ENCODE peak calls at places on chromosomes 16 and 17, in eight cellular contexts. One of them, this sample, is unnamed.
A peak's percentile ranks its signal among the peaks of the same experiment; 100 is the strongest.

GRCh38 chr17:4679652-4680051 is 24.3 kb downstream of the PELP1 start:
- DNase-seq in CD8-positive, alpha-beta T cell: no peak
- DNase-seq in Peyer's patch: no peak
- DNase-seq in prostate gland: no peak
- DNase-seq in WTC11: no peak
- DNase-seq in glutamatergic neuron: no peak
- DNase-seq in adrenal gland: peak; percentile 29
- DNase-seq in AG04450: peak; percentile 8
- DNase-seq in this sample: no peak

GRCh38 chr16:72072514-72073342 is 9.7 kb downstream of the HPR start:
- DNase-seq in CD8-positive, alpha-beta T cell: no peak
- DNase-seq in Peyer's patch: no peak
- DNase-seq in prostate gland: no peak
- DNase-seq in WTC11: no peak
- DNase-seq in glutamatergic neuron: no peak
- DNase-seq in adrenal gland: peak; percentile 12
- DNase-seq in AG04450: no peak
- DNase-seq in this sample: no peak

GRCh38 chr16:588639-588888 is 1.3 kb upstream of the RAB40C start:
- DNase-seq in CD8-positive, alpha-beta T cell: peak; percentile 44
- DNase-seq in Peyer's patch: peak; percentile 76
- DNase-seq in prostate gland: no peak
- DNase-seq in WTC11: peak; percentile 60
- DNase-seq in glutamatergic neuron: peak; percentile 65
- DNase-seq in adrenal gland: peak; percentile 74
- DNase-seq in AG04450: peak; percentile 23
- DNase-seq in this sample: no peak

GRCh38 chr16:26391833-26392232 is 674.9 kb upstream of the C16orf82 start:
- DNase-seq in CD8-positive, alpha-beta T cell: no peak
- DNase-seq in Peyer's patch: no peak
- DNase-seq in prostate gland: no peak
- DNase-seq in WTC11: no peak
- DNase-seq in glutamatergic neuron: no peak
- DNase-seq in adrenal gland: no peak
- DNase-seq in AG04450: no peak
- DNase-seq in this sample: no peak

GRCh38 chr17:17079761-17080160 is 37.5 kb downstream of the MPRIP start:
- DNase-seq in CD8-positive, alpha-beta T cell: no peak
- DNase-seq in Peyer's patch: peak; percentile 27
- DNase-seq in prostate gland: no peak
- DNase-seq in WTC11: no peak
- DNase-seq in glutamatergic neuron: peak; percentile 12
- DNase-seq in adrenal gland: no peak
- DNase-seq in AG04450: no peak
- DNase-seq in this sample: peak; percentile 43

GRCh38 chr16:84933774-84934571 is 77.4 kb downstream of the ZDHHC7 start:
- DNase-seq in CD8-positive, alpha-beta T cell: no peak
- DNase-seq in Peyer's patch: no peak
- DNase-seq in prostate gland: no peak
- DNase-seq in WTC11: no peak
- DNase-seq in glutamatergic neuron: no peak
- DNase-seq in adrenal gland: peak; percentile 93
- DNase-seq in AG04450: no peak
- DNase-seq in this sample: no peak

GRCh38 chr16:2019500-2019899 is at the start of gene NPW:
- DNase-seq in CD8-positive, alpha-beta T cell: no peak
- DNase-seq in Peyer's patch: no peak
- DNase-seq in prostate gland: no peak
- DNase-seq in WTC11: peak; percentile 70
- DNase-seq in glutamatergic neuron: peak; percentile 39
- DNase-seq in adrenal gland: no peak
- DNase-seq in AG04450: no peak
- DNase-seq in this sample: no peak

GRCh38 chr17:51430581-51430980 is 170.2 kb downstream of the UTP18 start:
- DNase-seq in CD8-positive, alpha-beta T cell: no peak
- DNase-seq in Peyer's patch: no peak
- DNase-seq in prostate gland: no peak
- DNase-seq in WTC11: no peak
- DNase-seq in glutamatergic neuron: no peak
- DNase-seq in adrenal gland: no peak
- DNase-seq in AG04450: no peak
- DNase-seq in this sample: no peak

GRCh38 chr17:19447085-19447583 is 36.1 kb downstream of the RNF112 start:
- DNase-seq in CD8-positive, alpha-beta T cell: peak; percentile 36
- DNase-seq in Peyer's patch: no peak
- DNase-seq in prostate gland: peak; percentile 78
- DNase-seq in WTC11: peak; percentile 80
- DNase-seq in glutamatergic neuron: peak; percentile 69
- DNase-seq in adrenal gland: peak; percentile 82
- DNase-seq in AG04450: peak; percentile 49
- DNase-seq in this sample: no peak

GRCh38 chr17:81057079-81057730 is 22.3 kb downstream of the BAIAP2 start:
- DNase-seq in CD8-positive, alpha-beta T cell: no peak
- DNase-seq in Peyer's patch: peak; percentile 79
- DNase-seq in prostate gland: peak; percentile 97
- DNase-seq in WTC11: no peak
- DNase-seq in glutamatergic neuron: no peak
- DNase-seq in adrenal gland: no peak
- DNase-seq in AG04450: no peak
- DNase-seq in this sample: no peak

GRCh38 chr16:84043486-84044107 is 1.0 kb upstream of the SLC38A8 start:
- DNase-seq in CD8-positive, alpha-beta T cell: no peak
- DNase-seq in Peyer's patch: no peak
- DNase-seq in prostate gland: no peak
- DNase-seq in WTC11: no peak
- DNase-seq in glutamatergic neuron: no peak
- DNase-seq in adrenal gland: peak; percentile 57
- DNase-seq in AG04450: no peak
- DNase-seq in this sample: peak; percentile 53

GRCh38 chr17:9982159-9982558 is 77.1 kb upstream of the RCVRN start:
- DNase-seq in CD8-positive, alpha-beta T cell: no peak
- DNase-seq in Peyer's patch: no peak
- DNase-seq in prostate gland: no peak
- DNase-seq in WTC11: peak; percentile 63
- DNase-seq in glutamatergic neuron: no peak
- DNase-seq in adrenal gland: no peak
- DNase-seq in AG04450: no peak
- DNase-seq in this sample: no peak

DNA sequence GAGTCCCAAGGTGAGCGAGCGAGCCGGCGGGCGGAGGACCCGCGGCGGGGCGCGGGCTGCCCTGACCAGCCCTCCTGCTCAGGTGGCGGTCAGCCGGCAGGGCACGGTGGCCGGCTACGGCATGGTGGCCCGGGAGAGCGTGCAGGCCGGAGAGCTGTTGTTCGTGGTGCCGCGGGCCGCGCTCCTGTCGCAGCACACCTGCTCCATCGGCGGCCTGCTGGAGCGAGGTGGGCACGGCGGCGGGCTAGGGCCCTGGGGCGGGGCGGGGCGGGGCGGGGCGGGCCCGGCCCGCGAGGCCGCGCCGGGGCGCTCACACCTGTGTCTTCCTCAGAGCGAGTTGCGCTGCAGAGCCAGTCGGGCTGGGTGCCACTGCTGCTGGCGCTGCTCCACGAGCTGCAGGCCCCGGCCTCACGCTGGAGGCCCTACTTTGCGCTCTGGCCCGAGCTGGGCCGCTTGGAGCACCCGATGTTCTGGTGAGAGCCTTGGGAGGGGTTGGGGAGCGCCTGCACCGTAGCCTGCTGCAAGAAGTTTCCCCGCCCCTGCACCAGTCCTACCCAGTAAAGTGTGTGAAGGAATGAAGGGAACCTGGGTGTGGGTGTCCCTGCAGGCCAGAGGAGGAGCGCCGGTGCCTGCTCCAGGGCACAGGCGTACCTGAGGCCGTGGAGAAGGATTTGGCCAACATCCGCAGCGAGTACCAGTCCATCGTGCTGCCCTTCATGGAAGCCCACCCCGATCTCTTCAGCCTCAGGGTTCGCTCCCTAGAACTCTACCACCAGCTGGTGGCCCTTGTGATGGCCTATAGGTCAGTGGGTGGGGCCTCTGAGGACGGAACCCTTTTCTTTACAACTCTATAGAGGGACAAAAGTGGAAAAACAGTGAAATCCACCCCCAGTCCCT is 802 bp downstream of the SETD6 start:
- DNase-seq in CD8-positive, alpha-beta T cell: no peak
- DNase-seq in Peyer's patch: peak; percentile 81
- DNase-seq in prostate gland: no peak
- DNase-seq in WTC11: peak; percentile 41
- DNase-seq in glutamatergic neuron: no peak
- DNase-seq in adrenal gland: no peak
- DNase-seq in AG04450: no peak
- DNase-seq in this sample: peak; percentile 80
- TF ChIP-seq CTCF in CD8-positive, alpha-beta T cell: no peak
- TF ChIP-seq CTCF in Peyer's patch: no peak
- TF ChIP-seq CTCF in prostate gland: no peak
- TF ChIP-seq CTCF in WTC11: no peak
- TF ChIP-seq CTCF in glutamatergic neuron: peak; percentile 2
- TF ChIP-seq CTCF in adrenal gland: no peak
- TF ChIP-seq CTCF in AG04450: no peak
- TF ChIP-seq CTCF in this sample: peak; percentile 14

GRCh38 chr16:78893340-78893739 is 707.2 kb downstream of the MAF start:
- DNase-seq in CD8-positive, alpha-beta T cell: no peak
- DNase-seq in Peyer's patch: no peak
- DNase-seq in prostate gland: no peak
- DNase-seq in WTC11: no peak
- DNase-seq in glutamatergic neuron: no peak
- DNase-seq in adrenal gland: no peak
- DNase-seq in AG04450: no peak
- DNase-seq in this sample: no peak

GRCh38 chr16:78897299-78897698 is 703.2 kb downstream of the MAF start:
- DNase-seq in CD8-positive, alpha-beta T cell: no peak
- DNase-seq in Peyer's patch: no peak
- DNase-seq in prostate gland: no peak
- DNase-seq in WTC11: no peak
- DNase-seq in glutamatergic neuron: no peak
- DNase-seq in adrenal gland: no peak
- DNase-seq in AG04450: no peak
- DNase-seq in this sample: no peak

GRCh38 chr16:78896280-78896679 is 704.3 kb downstream of the MAF start:
- DNase-seq in CD8-positive, alpha-beta T cell: no peak
- DNase-seq in Peyer's patch: no peak
- DNase-seq in prostate gland: no peak
- DNase-seq in WTC11: no peak
- DNase-seq in glutamatergic neuron: no peak
- DNase-seq in adrenal gland: no peak
- DNase-seq in AG04450: no peak
- DNase-seq in this sample: no peak

GRCh38 chr16:78894872-78895271 is 705.7 kb downstream of the MAF start:
- DNase-seq in CD8-positive, alpha-beta T cell: no peak
- DNase-seq in Peyer's patch: no peak
- DNase-seq in prostate gland: peak; percentile 34
- DNase-seq in WTC11: no peak
- DNase-seq in glutamatergic neuron: no peak
- DNase-seq in adrenal gland: no peak
- DNase-seq in AG04450: no peak
- DNase-seq in this sample: no peak

GRCh38 chr16:78895661-78896060 is 704.9 kb downstream of the MAF start:
- DNase-seq in CD8-positive, alpha-beta T cell: no peak
- DNase-seq in Peyer's patch: no peak
- DNase-seq in prostate gland: no peak
- DNase-seq in WTC11: no peak
- DNase-seq in glutamatergic neuron: no peak
- DNase-seq in adrenal gland: no peak
- DNase-seq in AG04450: no peak
- DNase-seq in this sample: no peak
- TF ChIP-seq CTCF in CD8-positive, alpha-beta T cell: no peak
- TF ChIP-seq CTCF in Peyer's patch: no peak
- TF ChIP-seq CTCF in prostate gland: no peak
- TF ChIP-seq CTCF in WTC11: no peak
- TF ChIP-seq CTCF in glutamatergic neuron: no peak
- TF ChIP-seq CTCF in adrenal gland: no peak
- TF ChIP-seq CTCF in AG04450: no peak
- TF ChIP-seq CTCF in this sample: no peak

DNA sequence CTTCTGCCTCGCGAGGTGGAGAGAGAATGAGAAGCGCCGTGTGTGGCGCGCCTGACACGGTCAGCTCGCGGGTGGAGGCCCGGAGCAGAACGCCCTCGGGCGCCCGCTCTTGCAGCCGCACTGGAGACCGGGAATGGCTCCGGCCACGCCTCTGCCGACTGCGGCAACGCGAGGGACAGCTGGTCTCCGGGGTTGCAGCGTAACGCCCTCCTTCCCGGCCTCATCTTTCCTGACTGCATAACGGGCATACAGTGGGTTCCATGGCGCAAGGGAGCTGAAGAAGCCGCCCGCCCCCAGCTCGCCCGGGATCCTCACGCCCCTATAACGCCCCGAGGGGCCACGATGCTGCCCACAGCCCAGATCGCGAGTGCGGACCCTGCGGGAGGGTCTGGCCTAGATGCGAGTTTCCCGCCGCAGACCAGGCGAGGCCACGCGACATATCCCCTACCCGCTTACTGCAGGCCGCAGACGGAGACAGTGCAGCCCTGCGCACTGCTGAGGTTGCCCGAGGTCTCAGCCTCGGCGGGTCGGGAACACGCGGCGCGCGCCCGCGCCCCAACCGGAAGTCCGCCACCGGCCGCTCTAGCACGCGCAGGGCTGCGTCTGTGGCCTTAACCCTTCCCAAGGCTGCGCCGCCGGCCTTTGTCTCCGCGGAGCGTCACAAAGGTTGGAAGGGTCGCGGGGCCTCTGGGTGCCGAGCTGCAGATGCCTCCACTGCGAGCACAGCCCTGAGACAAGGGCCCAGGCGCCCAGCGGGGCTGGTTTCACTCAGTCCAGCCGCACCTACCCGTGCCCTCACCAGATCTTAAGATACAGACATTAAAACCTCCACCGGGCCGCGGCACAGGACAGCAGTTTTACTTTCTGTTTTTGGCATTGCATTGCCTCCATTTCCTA is 18.8 kb downstream of the BCL7C start:
- DNase-seq in CD8-positive, alpha-beta T cell: peak; percentile 78
- DNase-seq in Peyer's patch: peak; percentile 95
- DNase-seq in prostate gland: peak; percentile 87
- DNase-seq in WTC11: peak; percentile 91
- DNase-seq in glutamatergic neuron: peak; percentile 96
- DNase-seq in adrenal gland: peak; percentile 92
- DNase-seq in AG04450: peak; percentile 57
- DNase-seq in this sample: peak; percentile 97
- TF ChIP-seq CTCF in CD8-positive, alpha-beta T cell: no peak
- TF ChIP-seq CTCF in Peyer's patch: no peak
- TF ChIP-seq CTCF in prostate gland: no peak
- TF ChIP-seq CTCF in WTC11: no peak
- TF ChIP-seq CTCF in glutamatergic neuron: peak; percentile 14
- TF ChIP-seq CTCF in adrenal gland: no peak
- TF ChIP-seq CTCF in AG04450: no peak
- TF ChIP-seq CTCF in this sample: peak; percentile 20

GRCh38 chr16:74291577-74292208 is 4.9 kb upstream of the PSMD7 start:
- DNase-seq in CD8-positive, alpha-beta T cell: no peak
- DNase-seq in Peyer's patch: no peak
- DNase-seq in prostate gland: no peak
- DNase-seq in WTC11: no peak
- DNase-seq in glutamatergic neuron: no peak
- DNase-seq in adrenal gland: peak; percentile 49
- DNase-seq in AG04450: no peak
- DNase-seq in this sample: no peak

GRCh38 chr16:74290356-74290755 is 6.3 kb upstream of the PSMD7 start:
- DNase-seq in CD8-positive, alpha-beta T cell: no peak
- DNase-seq in Peyer's patch: no peak
- DNase-seq in prostate gland: no peak
- DNase-seq in WTC11: no peak
- DNase-seq in glutamatergic neuron: no peak
- DNase-seq in adrenal gland: no peak
- DNase-seq in AG04450: no peak
- DNase-seq in this sample: no peak

GRCh38 chr16:74291176-74291575 is 5.4 kb upstream of the PSMD7 start:
- DNase-seq in CD8-positive, alpha-beta T cell: no peak
- DNase-seq in Peyer's patch: no peak
- DNase-seq in prostate gland: no peak
- DNase-seq in WTC11: no peak
- DNase-seq in glutamatergic neuron: no peak
- DNase-seq in adrenal gland: no peak
- DNase-seq in AG04450: no peak
- DNase-seq in this sample: no peak

GRCh38 chr16:74288065-74288464 is 8.5 kb upstream of the PSMD7 start:
- DNase-seq in CD8-positive, alpha-beta T cell: no peak
- DNase-seq in Peyer's patch: no peak
- DNase-seq in prostate gland: no peak
- DNase-seq in WTC11: no peak
- DNase-seq in glutamatergic neuron: no peak
- DNase-seq in adrenal gland: no peak
- DNase-seq in AG04450: no peak
- DNase-seq in this sample: no peak
- TF ChIP-seq CTCF in CD8-positive, alpha-beta T cell: no peak
- TF ChIP-seq CTCF in Peyer's patch: no peak
- TF ChIP-seq CTCF in prostate gland: no peak
- TF ChIP-seq CTCF in WTC11: no peak
- TF ChIP-seq CTCF in glutamatergic neuron: no peak
- TF ChIP-seq CTCF in adrenal gland: no peak
- TF ChIP-seq CTCF in AG04450: no peak
- TF ChIP-seq CTCF in this sample: no peak